ENCODE peak calls at places on chromosomes 6 and 20, in ten cellular contexts. T, U, P, O, A, Q, G, N, C and V are unnamed samples. For H3K36me3, the result is how much of the 10 kb centered on the place peaks cover.

GRCh38 chr6:2766767-2767314 is 1.6 kb downstream of the WRNIP1 start:
- DNase-seq in T (no peak), U (no peak), P (peak), O (no peak), A (no peak), Q (no peak), G (no peak), N (no peak), C (no peak), V (no peak)

GRCh38 chr20:58818585-58819285 is 32.0 kb downstream of the GNAS-AS1 start:
- DNase-seq in T (no peak), U (no peak), P (peak), O (no peak), A (no peak), Q (no peak), G (no peak), N (no peak), C (no peak), V (no peak)

GRCh38 chr20:54477556-54477955 is 2.2 kb downstream of the DOK5 start:
- DNase-seq in T (no peak), U (no peak), P (peak), O (no peak), A (no peak), Q (no peak), G (no peak), N (no peak), C (no peak), V (no peak)

GRCh38 chr6:169811521-169812256 is 60.3 kb downstream of the ERMARD start:
- DNase-seq in T (no peak), U (no peak), P (no peak), O (no peak), A (no peak), Q (no peak), G (no peak), N (no peak), C (no peak), V (no peak)

GRCh38 chr6:90463874-90464273 is 123.0 kb downstream of the MAP3K7 start:
- DNase-seq in T (no peak), U (no peak), P (no peak), O (no peak), A (no peak), Q (no peak), G (no peak), N (no peak), C (no peak), V (no peak)

GRCh38 chr20:44020406-44021148 is 105.9 kb downstream of the TOX2 start:
- DNase-seq in T (no peak), U (no peak), P (no peak), O (no peak), A (no peak), Q (no peak), G (no peak), N (no peak), C (no peak), V (no peak)

GRCh38 chr6:165222315-165223025 is 86.9 kb downstream of the C6orf118 start:
- DNase-seq in T (no peak), U (no peak), P (no peak), O (no peak), A (no peak), Q (no peak), G (no peak), N (no peak), C (no peak), V (no peak)

GRCh38 chr6:105642708-105643107 is 239.8 kb upstream of the PREP start:
- DNase-seq in T (no peak), U (no peak), P (peak), O (no peak), A (no peak), Q (no peak), G (no peak), N (no peak), C (no peak), V (no peak)

GRCh38 chr6:39428152-39428551 is 105.7 kb upstream of the KCNK16 start:
- DNase-seq in T (no peak), U (no peak), P (no peak), O (no peak), A (no peak), Q (no peak), G (no peak), N (no peak), C (no peak), V (no peak)

GRCh38 chr6:16836186-16836981 is 75.1 kb upstream of the ATXN1 start:
- DNase-seq in T (no peak), U (no peak), P (peak), O (no peak), A (no peak), Q (no peak), G (no peak), N (no peak), C (no peak), V (no peak)

GRCh38 chr6:156886409-156886808 is 109.2 kb downstream of the ARID1B start:
- DNase-seq in T (peak), U (no peak), P (no peak), O (no peak), A (no peak), Q (no peak), G (no peak), N (no peak), C (no peak), V (no peak)

GRCh38 chr6:13484827-13485226 is 2.6 kb downstream of the GFOD1 start:
- DNase-seq in T (no peak), U (no peak), P (no peak), O (no peak), A (no peak), Q (no peak), G (no peak), N (no peak), C (no peak), V (no peak)
- TF ChIP-seq POLR2A in T (no peak), U (no peak), P (no peak), O (no peak), A (no peak), Q (no peak), G (no peak), N (no peak), C (no peak), V (no peak)

GRCh38 chr6:85556992-85557668 is 36.5 kb downstream of the SNX14 start:
- DNase-seq in T (no peak), U (no peak), P (no peak), O (no peak), A (no peak), Q (no peak), G (no peak), N (no peak), C (no peak), V (no peak)
- H3K36me3 ChIP-seq in T (under half), U (under half), P (under half), O (under half), A (under half), Q (under half), G (under half), N (under half), C (under half), V (under half)

GRCh38 chr20:63705232-63706026 is 2.3 kb downstream of the ARFRP1 start:
- DNase-seq in T (no peak), U (no peak), P (no peak), O (no peak), A (peak), Q (no peak), G (no peak), N (no peak), C (no peak), V (no peak)
- TF ChIP-seq POLR2A in T (no peak), U (no peak), P (no peak), O (no peak), A (no peak), Q (no peak), G (no peak), N (no peak), C (no peak), V (no peak)

DNA sequence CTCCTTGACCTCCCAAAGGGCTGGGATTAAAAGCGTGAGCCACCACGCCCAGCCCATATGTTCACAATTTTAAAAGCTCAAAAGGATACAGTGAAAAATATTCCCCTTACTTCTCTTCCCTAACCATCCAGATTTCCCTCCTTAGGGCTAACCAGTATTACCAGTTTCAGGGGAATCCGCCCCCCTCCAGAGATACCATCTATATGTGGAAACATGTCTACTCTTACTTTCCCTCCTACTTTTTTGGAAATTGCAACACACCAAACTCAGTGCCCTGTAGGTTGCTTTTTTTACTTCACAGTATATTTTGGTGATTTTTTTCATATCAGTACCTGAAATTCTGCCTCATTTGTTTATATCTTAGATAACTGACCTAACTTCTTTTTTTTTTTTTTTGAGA is 6.9 kb upstream of the RPL10A start:
- DNase-seq in T (no peak), U (no peak), P (no peak), O (peak), A (no peak), Q (no peak), G (no peak), N (no peak), C (no peak), V (no peak)
- H3K36me3 ChIP-seq in T (under half), U (under half), P (under half), O (under half), A (under half), Q (under half), G (under half), N (under half), C (under half), V (under half)